ENCODE peak calls at places on chromosomes 2 and 18, in four cellular contexts. W, P, Q and U are unnamed samples.

GRCh38 chr2:106197878-106198277 is 3.8 kb upstream of the UXS1 start:
- DNase-seq in W (no peak), P (no peak), Q (no peak), U (no peak)

GRCh38 chr18:61435064-61435652 is 101.9 kb downstream of the CDH20 start:
- DNase-seq in W (no peak), P (no peak), Q (peak; percentile 22), U (no peak)

GRCh38 chr18:48779462-48779861 is 171.3 kb downstream of the SMAD7 start:
- DNase-seq in W (no peak), P (no peak), Q (no peak), U (no peak)

GRCh38 chr2:68811364-68811763 is 59.8 kb downstream of the BMP10 start:
- DNase-seq in W (peak; percentile 76), P (no peak), Q (no peak), U (no peak)

GRCh38 chr2:230933521-230934180 is 8.6 kb upstream of the GPR55 start:
- DNase-seq in W (no peak), P (no peak), Q (no peak), U (no peak)

GRCh38 chr2:106147159-106147558 is 46.9 kb downstream of the UXS1 start:
- DNase-seq in W (no peak), P (no peak), Q (no peak), U (no peak)

GRCh38 chr2:58042486-58042970 is 4.1 kb upstream of the VRK2 start:
- DNase-seq in W (no peak), P (peak; percentile 20), Q (peak; percentile 92), U (peak; percentile 66)

GRCh38 chr2:43464546-43464945 is 131.3 kb downstream of the THADA start:
- DNase-seq in W (peak; percentile 50), P (no peak), Q (no peak), U (no peak)

GRCh38 chr2:16650287-16651249 is 15.1 kb downstream of the CYRIA start:
- DNase-seq in W (no peak), P (no peak), Q (no peak), U (no peak)

GRCh38 chr2:168666339-168666738 is 136.1 kb upstream of the NOSTRIN start:
- DNase-seq in W (no peak), P (no peak), Q (no peak), U (no peak)

DNA sequence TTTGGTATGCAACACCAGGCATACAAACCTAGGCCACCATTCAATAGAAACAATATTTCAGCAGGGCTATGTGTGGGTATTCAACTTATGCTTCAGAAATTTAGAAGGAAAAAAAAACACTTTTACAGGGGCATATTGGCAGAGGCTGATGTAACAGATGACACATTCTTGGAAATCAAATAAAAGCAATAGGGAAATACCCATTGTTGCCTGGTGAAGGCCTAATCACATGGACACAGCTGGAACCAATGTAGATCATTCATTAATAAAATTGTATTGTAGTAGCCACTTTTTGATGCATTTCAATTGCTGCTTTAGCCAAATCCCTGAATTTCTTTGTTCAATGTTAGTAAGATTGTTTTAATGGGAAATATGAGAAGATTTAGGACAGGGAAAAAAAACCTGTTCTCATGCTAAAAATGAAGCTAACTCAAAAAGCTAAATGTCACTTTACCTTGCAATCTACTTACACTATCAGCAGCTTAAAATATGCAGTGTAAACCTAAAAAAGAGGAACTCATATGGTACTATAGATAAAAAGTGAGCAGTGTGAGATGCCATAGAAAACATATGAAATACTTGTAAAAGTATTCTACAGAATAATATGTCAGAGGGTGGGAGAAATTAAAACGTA is 289.4 kb downstream of the ZEB2 start:
- DNase-seq in W (no peak), P (no peak), Q (peak; percentile 8), U (no peak)
- H3K4me1 ChIP-seq in W (no peaks in the 10 kb centered on the region), P (no peaks in the 10 kb centered on the region), Q (no peaks in the 10 kb centered on the region), U (no peaks in the 10 kb centered on the region)

GRCh38 chr18:79608535-79608934 is 71.1 kb upstream of the CTDP1 start:
- DNase-seq in W (peak; percentile 27), P (no peak), Q (no peak), U (no peak)
- H3K4me1 ChIP-seq in W (no peaks in the 10 kb centered on the region), P (no peaks in the 10 kb centered on the region), Q (peaks cover 12% of the 10 kb centered on the region), U (no peaks in the 10 kb centered on the region)

GRCh38 chr2:78766459-78766858 is 259.0 kb upstream of the REG3G start:
- DNase-seq in W (no peak), P (no peak), Q (no peak), U (no peak)
- H3K4me1 ChIP-seq in W (no peaks in the 10 kb centered on the region), P (no peaks in the 10 kb centered on the region), Q (no peaks in the 10 kb centered on the region), U (no peaks in the 10 kb centered on the region)

GRCh38 chr2:189147989-189148388 is 31.6 kb downstream of the COL5A2 start:
- DNase-seq in W (no peak), P (no peak), Q (no peak), U (no peak)
- H3K4me1 ChIP-seq in W (no peaks in the 10 kb centered on the region), P (no peaks in the 10 kb centered on the region), Q (no peaks in the 10 kb centered on the region), U (no peaks in the 10 kb centered on the region)

GRCh38 chr2:213148572-213149331 is 2.7 kb downstream of the IKZF2 start:
- DNase-seq in W (no peak), P (no peak), Q (no peak), U (no peak)

GRCh38 chr2:213145723-213146242 is 5.6 kb downstream of the IKZF2 start:
- DNase-seq in W (no peak), P (no peak), Q (no peak), U (no peak)

GRCh38 chr2:213149332-213149875 is 2.0 kb downstream of the IKZF2 start:
- DNase-seq in W (no peak), P (no peak), Q (no peak), U (no peak)

GRCh38 chr2:213149949-213150314 is 1.5 kb downstream of the IKZF2 start:
- DNase-seq in W (no peak), P (no peak), Q (no peak), U (no peak)

DNA sequence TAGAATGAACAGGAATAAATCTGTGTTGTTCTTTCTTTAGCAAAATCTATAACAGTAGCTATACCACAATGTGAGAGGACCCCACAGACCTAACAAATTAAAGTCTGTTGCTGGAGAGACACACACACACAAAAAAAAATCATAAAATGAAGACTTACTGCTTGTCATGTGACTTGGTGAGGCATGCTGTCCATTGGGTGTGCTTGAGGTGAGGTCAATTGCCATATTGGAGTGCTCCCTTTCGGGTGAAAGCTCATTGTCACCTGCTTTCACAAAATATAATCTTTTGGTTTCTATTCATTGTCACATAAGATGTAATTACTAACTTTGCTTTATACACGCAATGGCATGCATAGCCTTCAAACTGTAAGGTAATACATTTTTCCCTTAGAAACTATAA is 3.9 kb downstream of the IKZF2 start:
- DNase-seq in W (no peak), P (no peak), Q (no peak), U (no peak)
- H3K4me1 ChIP-seq in W (no peaks in the 10 kb centered on the region), P (peaks cover 4% of the 10 kb centered on the region), Q (no peaks in the 10 kb centered on the region), U (peaks cover 20% of the 10 kb centered on the region)

GRCh38 chr2:127647242-127648190 is 1.6 kb downstream of the GPR17 start:
- DNase-seq in W (peak; percentile 68), P (no peak), Q (no peak), U (no peak)

GRCh38 chr2:127644661-127645394 is 1.1 kb upstream of the GPR17 start:
- DNase-seq in W (no peak), P (no peak), Q (no peak), U (no peak)

GRCh38 chr2:127646487-127647241 is 711 bp downstream of the GPR17 start:
- DNase-seq in W (peak; percentile 48), P (no peak), Q (no peak), U (no peak)

GRCh38 chr2:127643698-127644660 is 2.0 kb upstream of the GPR17 start:
- DNase-seq in W (peak; percentile 58), P (no peak), Q (no peak), U (no peak)

GRCh38 chr2:127645395-127646291 is at the start of gene GPR17:
- DNase-seq in W (peak; percentile 60), P (no peak), Q (no peak), U (no peak)
- H3K4me1 ChIP-seq in W (peaks cover 19% of the 10 kb centered on the region), P (peaks cover 2% of the 10 kb centered on the region), Q (peaks cover 9% of the 10 kb centered on the region), U (peaks cover 11% of the 10 kb centered on the region)

GRCh38 chr2:160380613-160381012 is 113.0 kb downstream of the RBMS1 start:
- DNase-seq in W (no peak), P (no peak), Q (no peak), U (no peak)
- H3K4me1 ChIP-seq in W (peaks cover 41% of the 10 kb centered on the region), P (no peaks in the 10 kb centered on the region), Q (no peaks in the 10 kb centered on the region), U (peaks cover 27% of the 10 kb centered on the region)

GRCh38 chr2:54587439-54588016 is 131.4 kb downstream of the SPTBN1 start:
- DNase-seq in W (no peak), P (no peak), Q (no peak), U (no peak)

GRCh38 chr2:54585136-54585535 is 129.0 kb downstream of the SPTBN1 start:
- DNase-seq in W (no peak), P (no peak), Q (no peak), U (no peak)

GRCh38 chr2:54582987-54583386 is 126.9 kb downstream of the SPTBN1 start:
- DNase-seq in W (no peak), P (no peak), Q (no peak), U (no peak)

GRCh38 chr2:54586062-54586982 is 130.2 kb downstream of the SPTBN1 start:
- DNase-seq in W (no peak), P (no peak), Q (no peak), U (no peak)

DNA sequence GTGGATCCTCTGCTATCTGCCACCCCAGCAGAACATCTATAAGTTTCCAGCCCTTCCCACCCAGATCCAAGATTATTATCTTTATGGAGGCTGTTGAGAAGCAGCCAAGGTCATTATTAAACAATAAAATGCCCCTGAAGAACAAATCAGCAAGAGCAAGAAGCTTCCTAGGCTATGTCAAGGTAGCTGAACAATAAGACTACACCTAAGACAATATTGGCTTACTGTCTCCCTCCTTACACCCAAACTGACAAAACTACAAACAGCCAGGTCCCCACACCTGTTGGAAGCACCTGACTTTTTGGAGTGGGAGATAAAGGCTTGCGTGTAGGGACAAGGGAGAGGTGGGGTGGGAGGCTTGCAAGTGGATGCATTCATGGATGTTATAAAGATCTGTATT is 128.5 kb downstream of the SPTBN1 start:
- DNase-seq in W (no peak), P (no peak), Q (no peak), U (no peak)
- H3K4me1 ChIP-seq in W (peaks cover 22% of the 10 kb centered on the region), P (no peaks in the 10 kb centered on the region), Q (no peaks in the 10 kb centered on the region), U (peaks cover 11% of the 10 kb centered on the region)

DNA sequence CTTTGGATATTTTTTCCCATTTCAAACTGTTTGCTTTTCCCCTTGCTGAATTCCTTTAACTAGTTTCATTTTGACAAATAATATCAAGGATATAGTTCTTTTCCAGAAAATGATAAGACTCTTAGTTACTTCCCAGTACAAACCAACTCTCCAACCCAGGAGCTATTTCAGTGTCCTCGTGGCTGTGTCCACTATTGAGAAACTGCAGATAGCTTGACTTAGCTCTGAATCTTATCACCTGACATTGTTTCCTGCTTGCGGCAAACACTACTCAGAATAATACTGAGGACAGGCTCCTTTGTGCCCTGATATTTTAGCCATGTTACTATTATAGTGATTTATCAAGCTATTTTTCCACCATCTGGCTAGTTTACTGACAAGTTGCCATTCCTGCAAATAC is 74.6 kb downstream of the KLF7 start:
- DNase-seq in W (no peak), P (no peak), Q (no peak), U (no peak)
- H3K4me1 ChIP-seq in W (peaks cover 16% of the 10 kb centered on the region), P (no peaks in the 10 kb centered on the region), Q (no peaks in the 10 kb centered on the region), U (no peaks in the 10 kb centered on the region)